ENCODE peak calls at places on chromosome 9, in seven cellular contexts. One of them, this sample, is unnamed.

GRCh38 chr9:93124793-93125192 is 9.3 kb downstream of the NINJ1 start:
- DNase-seq in cardiac muscle cell: no peak
- DNase-seq in heart right ventricle: no peak
- DNase-seq in CD4-positive, alpha-beta T cell: no peak
- DNase-seq in substantia nigra: no peak
- DNase-seq in left ventricle myocardium inferior: no peak
- DNase-seq in naive thymus-derived CD4-positive, alpha-beta T cell: no peak
- DNase-seq in this sample: no peak

GRCh38 chr9:127158995-127159801 is 36.8 kb upstream of the ANGPTL2 start:
- DNase-seq in cardiac muscle cell: peak; percentile 40
- DNase-seq in heart right ventricle: no peak
- DNase-seq in CD4-positive, alpha-beta T cell: no peak
- DNase-seq in substantia nigra: no peak
- DNase-seq in left ventricle myocardium inferior: no peak
- DNase-seq in naive thymus-derived CD4-positive, alpha-beta T cell: no peak
- DNase-seq in this sample: peak; percentile 41

GRCh38 chr9:105194234-105194633 is 50.2 kb upstream of the SLC44A1 start:
- DNase-seq in cardiac muscle cell: no peak
- DNase-seq in heart right ventricle: no peak
- DNase-seq in CD4-positive, alpha-beta T cell: no peak
- DNase-seq in substantia nigra: no peak
- DNase-seq in left ventricle myocardium inferior: no peak
- DNase-seq in naive thymus-derived CD4-positive, alpha-beta T cell: no peak
- DNase-seq in this sample: no peak

GRCh38 chr9:97806721-97807120 is 46.3 kb upstream of the FOXE1 start:
- DNase-seq in cardiac muscle cell: no peak
- DNase-seq in heart right ventricle: no peak
- DNase-seq in CD4-positive, alpha-beta T cell: no peak
- DNase-seq in substantia nigra: no peak
- DNase-seq in left ventricle myocardium inferior: no peak
- DNase-seq in naive thymus-derived CD4-positive, alpha-beta T cell: no peak
- DNase-seq in this sample: no peak

GRCh38 chr9:120902824-120903608 is 23.6 kb downstream of the TRAF1 start:
- DNase-seq in cardiac muscle cell: no peak
- DNase-seq in heart right ventricle: no peak
- DNase-seq in CD4-positive, alpha-beta T cell: no peak
- DNase-seq in substantia nigra: no peak
- DNase-seq in left ventricle myocardium inferior: no peak
- DNase-seq in naive thymus-derived CD4-positive, alpha-beta T cell: no peak
- DNase-seq in this sample: no peak

GRCh38 chr9:137788561-137789294 is 88.9 kb upstream of the CACNA1B start:
- DNase-seq in cardiac muscle cell: no peak
- DNase-seq in heart right ventricle: no peak
- DNase-seq in CD4-positive, alpha-beta T cell: no peak
- DNase-seq in substantia nigra: no peak
- DNase-seq in left ventricle myocardium inferior: no peak
- DNase-seq in naive thymus-derived CD4-positive, alpha-beta T cell: no peak
- DNase-seq in this sample: no peak

GRCh38 chr9:111833941-111834340 is 39.2 kb upstream of the SHOC1 start:
- DNase-seq in cardiac muscle cell: no peak
- DNase-seq in heart right ventricle: no peak
- DNase-seq in CD4-positive, alpha-beta T cell: no peak
- DNase-seq in substantia nigra: no peak
- DNase-seq in left ventricle myocardium inferior: no peak
- DNase-seq in naive thymus-derived CD4-positive, alpha-beta T cell: no peak
- DNase-seq in this sample: no peak

GRCh38 chr9:32351845-32352244 is 32.6 kb upstream of the ACO1 start:
- DNase-seq in cardiac muscle cell: peak; percentile 24
- DNase-seq in heart right ventricle: no peak
- DNase-seq in CD4-positive, alpha-beta T cell: no peak
- DNase-seq in substantia nigra: no peak
- DNase-seq in left ventricle myocardium inferior: no peak
- DNase-seq in naive thymus-derived CD4-positive, alpha-beta T cell: no peak
- DNase-seq in this sample: no peak

GRCh38 chr9:107635137-107635802 is 145.7 kb upstream of the KLF4 start:
- DNase-seq in cardiac muscle cell: no peak
- DNase-seq in heart right ventricle: no peak
- DNase-seq in CD4-positive, alpha-beta T cell: no peak
- DNase-seq in substantia nigra: no peak
- DNase-seq in left ventricle myocardium inferior: no peak
- DNase-seq in naive thymus-derived CD4-positive, alpha-beta T cell: no peak
- DNase-seq in this sample: peak; percentile 18

GRCh38 chr9:130197888-130198287 is 25.7 kb downstream of the NCS1 start:
- DNase-seq in cardiac muscle cell: peak; percentile 32
- DNase-seq in heart right ventricle: no peak
- DNase-seq in CD4-positive, alpha-beta T cell: no peak
- DNase-seq in substantia nigra: no peak
- DNase-seq in left ventricle myocardium inferior: no peak
- DNase-seq in naive thymus-derived CD4-positive, alpha-beta T cell: no peak
- DNase-seq in this sample: no peak

GRCh38 chr9:38680827-38681226 is 39.1 kb downstream of the FAM240B start:
- DNase-seq in cardiac muscle cell: no peak
- DNase-seq in heart right ventricle: no peak
- DNase-seq in CD4-positive, alpha-beta T cell: no peak
- DNase-seq in substantia nigra: no peak
- DNase-seq in left ventricle myocardium inferior: no peak
- DNase-seq in naive thymus-derived CD4-positive, alpha-beta T cell: no peak
- DNase-seq in this sample: no peak

GRCh38 chr9:121634329-121634784 is 17.1 kb upstream of the DAB2IP start:
- DNase-seq in cardiac muscle cell: no peak
- DNase-seq in heart right ventricle: no peak
- DNase-seq in CD4-positive, alpha-beta T cell: no peak
- DNase-seq in substantia nigra: no peak
- DNase-seq in left ventricle myocardium inferior: no peak
- DNase-seq in naive thymus-derived CD4-positive, alpha-beta T cell: no peak
- DNase-seq in this sample: no peak

GRCh38 chr9:98067184-98067583 is 10.7 kb downstream of the NANS start:
- DNase-seq in cardiac muscle cell: no peak
- DNase-seq in heart right ventricle: no peak
- DNase-seq in CD4-positive, alpha-beta T cell: no peak
- DNase-seq in substantia nigra: no peak
- DNase-seq in left ventricle myocardium inferior: no peak
- DNase-seq in naive thymus-derived CD4-positive, alpha-beta T cell: no peak
- DNase-seq in this sample: no peak

GRCh38 chr9:14415947-14416346 is 102.0 kb upstream of the NFIB start:
- DNase-seq in cardiac muscle cell: no peak
- DNase-seq in heart right ventricle: no peak
- DNase-seq in CD4-positive, alpha-beta T cell: no peak
- DNase-seq in substantia nigra: no peak
- DNase-seq in left ventricle myocardium inferior: no peak
- DNase-seq in naive thymus-derived CD4-positive, alpha-beta T cell: no peak
- DNase-seq in this sample: no peak

GRCh38 chr9:127686461-127687393 is 20.1 kb upstream of the CFAP157 start:
- DNase-seq in cardiac muscle cell: no peak
- DNase-seq in heart right ventricle: no peak
- DNase-seq in CD4-positive, alpha-beta T cell: no peak
- DNase-seq in substantia nigra: no peak
- DNase-seq in left ventricle myocardium inferior: no peak
- DNase-seq in naive thymus-derived CD4-positive, alpha-beta T cell: no peak
- DNase-seq in this sample: no peak

GRCh38 chr9:109014267-109015025 is 1.1 kb upstream of the CTNNAL1 start:
- DNase-seq in cardiac muscle cell: peak; percentile 43
- DNase-seq in heart right ventricle: no peak
- DNase-seq in CD4-positive, alpha-beta T cell: no peak
- DNase-seq in substantia nigra: no peak
- DNase-seq in left ventricle myocardium inferior: no peak
- DNase-seq in naive thymus-derived CD4-positive, alpha-beta T cell: no peak
- DNase-seq in this sample: no peak

GRCh38 chr9:127154390-127155191 is 32.2 kb upstream of the ANGPTL2 start:
- DNase-seq in cardiac muscle cell: no peak
- DNase-seq in heart right ventricle: peak; percentile 74
- DNase-seq in CD4-positive, alpha-beta T cell: no peak
- DNase-seq in substantia nigra: no peak
- DNase-seq in left ventricle myocardium inferior: peak; percentile 80
- DNase-seq in naive thymus-derived CD4-positive, alpha-beta T cell: no peak
- DNase-seq in this sample: peak; percentile 56

GRCh38 chr9:27333241-27334052 is 36.5 kb upstream of the EQTN start:
- DNase-seq in cardiac muscle cell: peak; percentile 85
- DNase-seq in heart right ventricle: no peak
- DNase-seq in CD4-positive, alpha-beta T cell: peak; percentile 23
- DNase-seq in substantia nigra: peak; percentile 35
- DNase-seq in left ventricle myocardium inferior: peak; percentile 46
- DNase-seq in naive thymus-derived CD4-positive, alpha-beta T cell: peak; percentile 62
- DNase-seq in this sample: peak; percentile 72

GRCh38 chr9:87878930-87879603 is 3.6 kb upstream of the SPATA31E1 start:
- DNase-seq in cardiac muscle cell: no peak
- DNase-seq in heart right ventricle: no peak
- DNase-seq in CD4-positive, alpha-beta T cell: no peak
- DNase-seq in substantia nigra: no peak
- DNase-seq in left ventricle myocardium inferior: no peak
- DNase-seq in naive thymus-derived CD4-positive, alpha-beta T cell: no peak
- DNase-seq in this sample: no peak

GRCh38 chr9:93601666-93602065 is 25.3 kb downstream of the PHF2 start:
- DNase-seq in cardiac muscle cell: no peak
- DNase-seq in heart right ventricle: no peak
- DNase-seq in CD4-positive, alpha-beta T cell: no peak
- DNase-seq in substantia nigra: no peak
- DNase-seq in left ventricle myocardium inferior: no peak
- DNase-seq in naive thymus-derived CD4-positive, alpha-beta T cell: no peak
- DNase-seq in this sample: no peak

GRCh38 chr9:136690104-136690840 is 3.0 kb upstream of the AGPAT2 start:
- DNase-seq in cardiac muscle cell: no peak
- DNase-seq in heart right ventricle: peak; percentile 82
- DNase-seq in CD4-positive, alpha-beta T cell: no peak
- DNase-seq in substantia nigra: no peak
- DNase-seq in left ventricle myocardium inferior: peak; percentile 86
- DNase-seq in naive thymus-derived CD4-positive, alpha-beta T cell: no peak
- DNase-seq in this sample: no peak

GRCh38 chr9:81737871-81738507 is 48.6 kb upstream of the TLE1 start:
- DNase-seq in cardiac muscle cell: no peak
- DNase-seq in heart right ventricle: no peak
- DNase-seq in CD4-positive, alpha-beta T cell: no peak
- DNase-seq in substantia nigra: no peak
- DNase-seq in left ventricle myocardium inferior: no peak
- DNase-seq in naive thymus-derived CD4-positive, alpha-beta T cell: no peak
- DNase-seq in this sample: no peak

GRCh38 chr9:14907360-14907685 is 2.9 kb downstream of the FREM1 start:
- DNase-seq in cardiac muscle cell: peak; percentile 26
- DNase-seq in heart right ventricle: no peak
- DNase-seq in CD4-positive, alpha-beta T cell: no peak
- DNase-seq in substantia nigra: no peak
- DNase-seq in left ventricle myocardium inferior: no peak
- DNase-seq in naive thymus-derived CD4-positive, alpha-beta T cell: no peak
- DNase-seq in this sample: no peak

GRCh38 chr9:2778816-2779215 is 61.5 kb downstream of the KCNV2 start:
- DNase-seq in cardiac muscle cell: no peak
- DNase-seq in heart right ventricle: no peak
- DNase-seq in CD4-positive, alpha-beta T cell: no peak
- DNase-seq in substantia nigra: no peak
- DNase-seq in left ventricle myocardium inferior: no peak
- DNase-seq in naive thymus-derived CD4-positive, alpha-beta T cell: no peak
- DNase-seq in this sample: no peak
- H3K27ac ChIP-seq in cardiac muscle cell: no peak overlapping the region
- H3K27ac ChIP-seq in heart right ventricle: no peak overlapping the region
- H3K27ac ChIP-seq in CD4-positive, alpha-beta T cell: no peak overlapping the region
- H3K27ac ChIP-seq in substantia nigra: no peak overlapping the region
- H3K27ac ChIP-seq in left ventricle myocardium inferior: no peak overlapping the region
- H3K27ac ChIP-seq in naive thymus-derived CD4-positive, alpha-beta T cell: no peak overlapping the region
- H3K27ac ChIP-seq in this sample: no peak overlapping the region

DNA sequence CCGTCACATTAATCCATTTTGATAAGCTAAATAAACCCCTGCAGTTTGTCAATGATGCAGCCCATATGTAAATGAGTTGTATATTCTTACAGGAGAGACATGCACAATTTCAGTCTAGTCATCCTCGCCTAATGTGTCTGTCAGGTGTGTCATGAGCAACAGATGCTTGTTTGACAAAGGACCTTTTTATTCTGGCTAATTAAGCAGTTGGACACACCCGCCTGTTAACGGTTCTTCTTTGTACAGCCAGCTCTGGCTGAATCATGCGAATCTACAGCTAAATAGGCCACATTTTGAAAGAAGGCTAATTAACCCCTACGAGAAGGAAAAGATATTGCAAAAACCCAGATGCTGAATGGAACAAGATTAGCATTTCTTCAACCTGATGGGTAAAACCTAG is 124.2 kb downstream of the RFX3 start:
- DNase-seq in cardiac muscle cell: no peak
- DNase-seq in heart right ventricle: no peak
- DNase-seq in CD4-positive, alpha-beta T cell: no peak
- DNase-seq in substantia nigra: no peak
- DNase-seq in left ventricle myocardium inferior: no peak
- DNase-seq in naive thymus-derived CD4-positive, alpha-beta T cell: no peak
- DNase-seq in this sample: no peak
- H3K27ac ChIP-seq in cardiac muscle cell: no peak overlapping the region
- H3K27ac ChIP-seq in heart right ventricle: no peak overlapping the region
- H3K27ac ChIP-seq in CD4-positive, alpha-beta T cell: no peak overlapping the region
- H3K27ac ChIP-seq in substantia nigra: no peak overlapping the region
- H3K27ac ChIP-seq in left ventricle myocardium inferior: no peak overlapping the region
- H3K27ac ChIP-seq in naive thymus-derived CD4-positive, alpha-beta T cell: no peak overlapping the region
- H3K27ac ChIP-seq in this sample: peak overlapping the region; percentile 11

GRCh38 chr9:90287567-90288274 is 354.9 kb downstream of the DIRAS2 start:
- DNase-seq in cardiac muscle cell: no peak
- DNase-seq in heart right ventricle: no peak
- DNase-seq in CD4-positive, alpha-beta T cell: no peak
- DNase-seq in substantia nigra: no peak
- DNase-seq in left ventricle myocardium inferior: no peak
- DNase-seq in naive thymus-derived CD4-positive, alpha-beta T cell: no peak
- DNase-seq in this sample: no peak
- H3K27ac ChIP-seq in cardiac muscle cell: no peak overlapping the region
- H3K27ac ChIP-seq in heart right ventricle: no peak overlapping the region
- H3K27ac ChIP-seq in CD4-positive, alpha-beta T cell: no peak overlapping the region
- H3K27ac ChIP-seq in substantia nigra: no peak overlapping the region
- H3K27ac ChIP-seq in left ventricle myocardium inferior: no peak overlapping the region
- H3K27ac ChIP-seq in naive thymus-derived CD4-positive, alpha-beta T cell: no peak overlapping the region
- H3K27ac ChIP-seq in this sample: no peak overlapping the region

DNA sequence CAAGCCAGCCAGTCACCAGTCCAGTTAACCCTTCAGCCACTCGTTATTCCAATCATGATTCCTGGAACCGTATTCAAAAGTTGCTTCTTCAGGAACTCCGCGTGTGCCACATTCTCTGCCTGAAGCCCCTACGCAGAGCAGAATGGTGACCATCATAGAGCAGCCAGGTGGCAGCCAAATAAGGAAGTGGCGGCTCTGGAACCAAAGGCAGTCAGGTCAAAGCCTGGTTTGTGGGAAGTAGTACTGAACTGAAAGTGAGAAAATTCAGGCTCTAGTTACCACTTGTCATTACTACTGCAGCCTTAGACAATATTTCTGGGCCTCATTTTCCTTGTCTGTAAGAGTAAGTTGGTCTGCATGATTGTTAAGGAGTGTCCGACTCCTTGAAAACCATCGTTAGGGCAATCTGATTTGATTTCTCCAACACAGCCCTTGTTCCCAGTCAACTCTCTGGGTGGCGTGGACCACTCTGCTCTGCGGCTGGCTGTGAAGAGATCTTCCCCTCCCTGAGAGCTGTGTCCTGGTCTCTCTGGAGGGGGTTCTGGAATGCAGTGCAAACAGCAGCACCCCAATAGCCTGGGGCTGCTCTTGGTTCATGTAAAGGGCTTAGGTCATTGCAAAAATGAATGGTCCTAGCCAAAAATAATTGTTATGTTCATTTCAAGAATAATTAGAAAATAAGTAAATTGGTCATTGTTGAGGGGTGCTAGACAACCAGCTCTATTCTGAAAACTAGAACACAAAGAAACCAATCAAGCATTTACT is 102.4 kb downstream of the MED27 start:
- DNase-seq in cardiac muscle cell: no peak
- DNase-seq in heart right ventricle: no peak
- DNase-seq in CD4-positive, alpha-beta T cell: no peak
- DNase-seq in substantia nigra: no peak
- DNase-seq in left ventricle myocardium inferior: no peak
- DNase-seq in naive thymus-derived CD4-positive, alpha-beta T cell: no peak
- DNase-seq in this sample: no peak
- H3K27ac ChIP-seq in cardiac muscle cell: no peak overlapping the region
- H3K27ac ChIP-seq in heart right ventricle: no peak overlapping the region
- H3K27ac ChIP-seq in CD4-positive, alpha-beta T cell: no peak overlapping the region
- H3K27ac ChIP-seq in substantia nigra: peak overlapping the region; percentile 29
- H3K27ac ChIP-seq in left ventricle myocardium inferior: no peak overlapping the region
- H3K27ac ChIP-seq in naive thymus-derived CD4-positive, alpha-beta T cell: no peak overlapping the region
- H3K27ac ChIP-seq in this sample: no peak overlapping the region